ENCODE peak calls at places on chromosomes 6 and 20, in nine cellular contexts. F is EL; T is H9; L is iris pigment epithelial cell; R is activated CD4-positive, alpha-beta T cell treated with anti-CD3 and anti-CD28 coated beads for 1 hour; J is posterior cingulate gyrus; M is activated naive CD8-positive, alpha-beta T cell treated with anti-CD3 and anti-CD28 coated beads, Interleukin-2, amount 50 U/mL, for 24 hours; C is HEK293T; W is stimulated activated CD4-positive, alpha-beta T cell treated with anti-CD3 and anti-CD28 coated beads, Interleukin-4, amount 100 ng/mL, for 48 hours. V is an unnamed sample.
A peak's percentile ranks its signal among the peaks of the same experiment; 100 is the strongest.

GRCh38 chr6:163830641-163831040 is 416.1 kb downstream of the QKI start:
- DNase-seq in F (no peak), T (no peak), L (no peak), R (no peak), J (no peak), M (no peak), C (no peak), W (no peak), V (no peak)

GRCh38 chr6:109397020-109397419 is 14.8 kb upstream of the CD164 start:
- DNase-seq in F (no peak), T (no peak), L (no peak), R (no peak), J (no peak), M (no peak), C (peak; percentile 20), W (no peak), V (no peak)

GRCh38 chr6:150118642-150119041 is 24.2 kb upstream of the PPP1R14C start:
- DNase-seq in F (no peak), T (no peak), L (no peak), R (no peak), J (no peak), M (no peak), C (no peak), W (no peak), V (no peak)

GRCh38 chr6:10383312-10384063 is 31.4 kb downstream of the TFAP2A start:
- DNase-seq in F (peak; percentile 66), T (peak; percentile 56), L (no peak), R (no peak), J (no peak), M (no peak), C (no peak), W (no peak), V (peak; percentile 10)

GRCh38 chr6:35719830-35720733 is 16.8 kb upstream of the ARMC12 start:
- DNase-seq in F (peak; percentile 29), T (peak; percentile 54), L (peak; percentile 59), R (no peak), J (no peak), M (peak; percentile 41), C (peak; percentile 14), W (no peak), V (peak; percentile 29)

GRCh38 chr6:32964776-32965175 is 3.6 kb upstream of the BRD2 start:
- DNase-seq in F (no peak), T (no peak), L (no peak), R (no peak), J (no peak), M (no peak), C (no peak), W (no peak), V (no peak)

GRCh38 chr6:16903470-16903869 is 142.2 kb upstream of the ATXN1 start:
- DNase-seq in F (peak; percentile 61), T (no peak), L (peak; percentile 36), R (no peak), J (no peak), M (no peak), C (no peak), W (no peak), V (no peak)

GRCh38 chr6:40328376-40328987 is 258.7 kb downstream of the LRFN2 start:
- DNase-seq in F (no peak), T (peak; percentile 89), L (no peak), R (no peak), J (no peak), M (peak; percentile 27), C (peak; percentile 47), W (peak; percentile 21), V (peak; percentile 53)

GRCh38 chr20:18524646-18525045 is 16.9 kb downstream of the SEC23B start:
- DNase-seq in F (peak; percentile 88), T (no peak), L (peak; percentile 63), R (no peak), J (no peak), M (no peak), C (no peak), W (no peak), V (peak; percentile 78)

GRCh38 chr20:3046677-3047462 is 1.0 kb downstream of the MRPS26 start:
- DNase-seq in F (peak; percentile 24), T (peak; percentile 77), L (no peak), R (no peak), J (no peak), M (no peak), C (peak; percentile 15), W (no peak), V (peak; percentile 69)

GRCh38 chr6:94177429-94177828 is 758.1 kb upstream of the EPHA7 start:
- DNase-seq in F (no peak), T (no peak), L (no peak), R (no peak), J (no peak), M (no peak), C (no peak), W (no peak), V (no peak)

GRCh38 chr6:151004415-151005024 is 139.0 kb downstream of the MTHFD1L start:
- DNase-seq in F (peak; percentile 88), T (no peak), L (peak; percentile 97), R (no peak), J (no peak), M (no peak), C (no peak), W (no peak), V (peak; percentile 28)

GRCh38 chr6:85756982-85757381 is 114.3 kb upstream of the SYNCRIP start:
- DNase-seq in F (peak; percentile 26), T (no peak), L (peak; percentile 40), R (no peak), J (no peak), M (no peak), C (no peak), W (no peak), V (peak; percentile 25)

GRCh38 chr6:125598422-125598821 is 151.0 kb upstream of the HEY2 start:
- DNase-seq in F (peak; percentile 45), T (no peak), L (peak; percentile 50), R (no peak), J (no peak), M (no peak), C (no peak), W (no peak), V (peak; percentile 72)

GRCh38 chr20:14830899-14831298 is 493.5 kb upstream of the FLRT3 start:
- DNase-seq in F (no peak), T (no peak), L (no peak), R (no peak), J (no peak), M (no peak), C (no peak), W (no peak), V (no peak)

GRCh38 chr6:86070151-86070550 is 427.5 kb upstream of the SYNCRIP start:
- DNase-seq in F (no peak), T (no peak), L (no peak), R (no peak), J (no peak), M (no peak), C (no peak), W (no peak), V (no peak)

GRCh38 chr6:52346503-52346902 is 15.4 kb upstream of the PAQR8 start:
- DNase-seq in F (no peak), T (no peak), L (no peak), R (no peak), J (no peak), M (no peak), C (no peak), W (no peak), V (no peak)

GRCh38 chr6:22709804-22710203 is 140.4 kb downstream of the HDGFL1 start:
- DNase-seq in F (no peak), T (no peak), L (peak; percentile 10), R (no peak), J (no peak), M (no peak), C (no peak), W (no peak), V (peak; percentile 6)

GRCh38 chr20:57667385-57667784 is 42.4 kb downstream of the PMEPA1 start:
- DNase-seq in F (no peak), T (no peak), L (no peak), R (no peak), J (no peak), M (no peak), C (no peak), W (no peak), V (no peak)

GRCh38 chr6:14828146-14828705 is 417.6 kb upstream of the JARID2 start:
- DNase-seq in F (no peak), T (no peak), L (peak; percentile 9), R (no peak), J (no peak), M (no peak), C (no peak), W (no peak), V (no peak)

GRCh38 chr6:4180653-4181255 is 45.4 kb upstream of the ECI2 start:
- DNase-seq in F (peak; percentile 25), T (no peak), L (peak; percentile 83), R (no peak), J (no peak), M (no peak), C (peak; percentile 43), W (no peak), V (peak; percentile 38)

GRCh38 chr6:100862063-100862462 is 19.1 kb downstream of the ASCC3 start:
- DNase-seq in F (no peak), T (no peak), L (no peak), R (no peak), J (no peak), M (no peak), C (no peak), W (no peak), V (no peak)

V was measured in kidney tubule cell.